ENCODE peak calls at places on chromosomes 4 and X, in four cellular contexts. One of them, this sample, is unnamed.

GRCh38 chrX:133375558-133376340 is 39.5 kb downstream of the GPC4 start:
- DNase-seq in WERI-Rb-1: no peak
- DNase-seq in stimulated activated CD4-positive, alpha-beta T cell treated with anti-CD3 and anti-CD28 coated beads, Interleukin-2, amount 100 ng/mL, for 24 hours: no peak
- DNase-seq in left colon: peak
- DNase-seq in this sample: peak

GRCh38 chr4:135838889-135839288 is 1637.3 kb upstream of the PABPC4L start:
- DNase-seq in WERI-Rb-1: no peak
- DNase-seq in stimulated activated CD4-positive, alpha-beta T cell treated with anti-CD3 and anti-CD28 coated beads, Interleukin-2, amount 100 ng/mL, for 24 hours: no peak
- DNase-seq in left colon: no peak
- DNase-seq in this sample: no peak

GRCh38 chr4:163201358-163201757 is 34.7 kb upstream of the NAF1 start:
- DNase-seq in WERI-Rb-1: no peak
- DNase-seq in stimulated activated CD4-positive, alpha-beta T cell treated with anti-CD3 and anti-CD28 coated beads, Interleukin-2, amount 100 ng/mL, for 24 hours: no peak
- DNase-seq in left colon: no peak
- DNase-seq in this sample: no peak

GRCh38 chr4:19382993-19383392 is 868.7 kb upstream of the SLIT2 start:
- DNase-seq in WERI-Rb-1: no peak
- DNase-seq in stimulated activated CD4-positive, alpha-beta T cell treated with anti-CD3 and anti-CD28 coated beads, Interleukin-2, amount 100 ng/mL, for 24 hours: no peak
- DNase-seq in left colon: no peak
- DNase-seq in this sample: no peak

GRCh38 chrX:119870626-119871131 is 854 bp downstream of the RNF113A start:
- DNase-seq in WERI-Rb-1: no peak
- DNase-seq in stimulated activated CD4-positive, alpha-beta T cell treated with anti-CD3 and anti-CD28 coated beads, Interleukin-2, amount 100 ng/mL, for 24 hours: peak
- DNase-seq in left colon: peak
- DNase-seq in this sample: peak

GRCh38 chr4:108058685-108059440 is 69.2 kb downstream of the HADH start:
- DNase-seq in WERI-Rb-1: peak
- DNase-seq in stimulated activated CD4-positive, alpha-beta T cell treated with anti-CD3 and anti-CD28 coated beads, Interleukin-2, amount 100 ng/mL, for 24 hours: no peak
- DNase-seq in left colon: no peak
- DNase-seq in this sample: peak

GRCh38 chr4:128153795-128154194 is 92.7 kb downstream of the LARP1B start:
- DNase-seq in WERI-Rb-1: no peak
- DNase-seq in stimulated activated CD4-positive, alpha-beta T cell treated with anti-CD3 and anti-CD28 coated beads, Interleukin-2, amount 100 ng/mL, for 24 hours: no peak
- DNase-seq in left colon: no peak
- DNase-seq in this sample: peak

GRCh38 chrX:9955506-9955905 is 11.7 kb upstream of the CLDN34 start:
- DNase-seq in WERI-Rb-1: no peak
- DNase-seq in stimulated activated CD4-positive, alpha-beta T cell treated with anti-CD3 and anti-CD28 coated beads, Interleukin-2, amount 100 ng/mL, for 24 hours: no peak
- DNase-seq in left colon: no peak
- DNase-seq in this sample: peak

GRCh38 chrX:69388526-69388925 is 115.6 kb upstream of the NALF2 start:
- DNase-seq in WERI-Rb-1: no peak
- DNase-seq in stimulated activated CD4-positive, alpha-beta T cell treated with anti-CD3 and anti-CD28 coated beads, Interleukin-2, amount 100 ng/mL, for 24 hours: no peak
- DNase-seq in left colon: no peak
- DNase-seq in this sample: no peak

GRCh38 chrX:42524374-42524773 is 253.6 kb downstream of the PPP1R2C start:
- DNase-seq in WERI-Rb-1: no peak
- DNase-seq in stimulated activated CD4-positive, alpha-beta T cell treated with anti-CD3 and anti-CD28 coated beads, Interleukin-2, amount 100 ng/mL, for 24 hours: no peak
- DNase-seq in left colon: no peak
- DNase-seq in this sample: no peak